ENCODE peak calls at places on chromosomes 1 and 21, in six cellular contexts. E is MM.1S; B is cardiac muscle cell; G is Karpas-422; X is ovary; L is CD4-positive, alpha-beta memory T cell. P is an unnamed sample.

GRCh38 chr1:221748981-221749380 is 7.1 kb upstream of the DUSP10 start:
- DNase-seq in E (no peak), B (no peak), G (no peak), X (no peak), L (no peak), P (no peak)

GRCh38 chr1:222987616-222988015 is 155.4 kb downstream of the TLR5 start:
- DNase-seq in E (no peak), B (no peak), G (no peak), X (no peak), L (no peak), P (no peak)

GRCh38 chr1:6062670-6063069 is 17.0 kb downstream of the KCNAB2 start:
- DNase-seq in E (no peak), B (no peak), G (no peak), X (no peak), L (no peak), P (no peak)

GRCh38 chr1:227898502-227899140 is 49.1 kb downstream of the WNT9A start:
- DNase-seq in E (no peak), B (no peak), G (no peak), X (peak; percentile 14), L (no peak), P (peak; percentile 35)

GRCh38 chr1:145962157-145963102 is 1.9 kb downstream of the ANKRD34A start:
- DNase-seq in E (no peak), B (no peak), G (peak; percentile 85), X (peak; percentile 73), L (no peak), P (peak; percentile 48)

GRCh38 chr1:65170511-65171142 is 22.6 kb downstream of the AK4 start:
- DNase-seq in E (no peak), B (peak; percentile 85), G (no peak), X (no peak), L (no peak), P (peak; percentile 82)

GRCh38 chr1:56493826-56494225 is 85.5 kb downstream of the PLPP3 start:
- DNase-seq in E (no peak), B (no peak), G (no peak), X (no peak), L (no peak), P (no peak)

GRCh38 chr1:116763787-116764465 is 9.7 kb downstream of the CD2 start:
- DNase-seq in E (peak; percentile 31), B (peak; percentile 26), G (peak; percentile 65), X (no peak), L (peak; percentile 43), P (no peak)

GRCh38 chr1:205061665-205062069 is 18.7 kb downstream of the CNTN2 start:
- DNase-seq in E (peak; percentile 77), B (peak; percentile 77), G (peak; percentile 93), X (peak; percentile 76), L (peak; percentile 63), P (peak; percentile 75)

GRCh38 chr1:7888248-7889010 is 35.6 kb upstream of the UTS2 start:
- DNase-seq in E (no peak), B (peak; percentile 97), G (no peak), X (no peak), L (no peak), P (no peak)

GRCh38 chr1:109161836-109162606 is 48.1 kb downstream of the ELAPOR1 start:
- DNase-seq in E (peak; percentile 61), B (peak; percentile 91), G (no peak), X (no peak), L (peak; percentile 29), P (peak; percentile 72)

GRCh38 chr1:65310078-65310587 is 790 bp downstream of the DNAJC6 start:
- DNase-seq in E (no peak), B (no peak), G (no peak), X (no peak), L (no peak), P (no peak)

GRCh38 chr1:53702287-53702805 is 36.6 kb downstream of the GLIS1 start:
- DNase-seq in E (no peak), B (no peak), G (no peak), X (no peak), L (no peak), P (no peak)

GRCh38 chr21:33196956-33197374 is 32.8 kb upstream of the IFNAR2 start:
- DNase-seq in E (peak; percentile 81), B (peak; percentile 75), G (peak; percentile 85), X (peak; percentile 76), L (peak; percentile 51), P (peak; percentile 74)

GRCh38 chr1:22177354-22178003 is 34.6 kb upstream of the WNT4 start:
- DNase-seq in E (no peak), B (no peak), G (no peak), X (no peak), L (no peak), P (no peak)

GRCh38 chr21:15761508-15762100 is 31.8 kb downstream of the USP25 start:
- DNase-seq in E (no peak), B (no peak), G (no peak), X (no peak), L (no peak), P (no peak)

GRCh38 chr1:191904991-191905390 is 253.3 kb upstream of the RGS18 start:
- DNase-seq in E (no peak), B (no peak), G (no peak), X (no peak), L (no peak), P (no peak)

GRCh38 chr1:229381234-229381633 is 38.4 kb upstream of the CCSAP start:
- DNase-seq in E (no peak), B (no peak), G (peak; percentile 69), X (no peak), L (no peak), P (peak; percentile 34)

GRCh38 chr21:28943631-28944030 is 49.0 kb downstream of the LTN1 start:
- DNase-seq in E (no peak), B (peak; percentile 77), G (no peak), X (no peak), L (no peak), P (no peak)

GRCh38 chr1:30449428-30450147 is 273.8 kb downstream of the MATN1 start:
- DNase-seq in E (no peak), B (no peak), G (no peak), X (no peak), L (no peak), P (no peak)

GRCh38 chr1:242455052-242455361 is 69.5 kb downstream of the PLD5 start:
- DNase-seq in E (no peak), B (no peak), G (no peak), X (no peak), L (no peak), P (no peak)

GRCh38 chr1:97145321-97145956 is 423.9 kb downstream of the PTBP2 start:
- DNase-seq in E (no peak), B (peak; percentile 58), G (no peak), X (no peak), L (no peak), P (no peak)

GRCh38 chr21:46617267-46618051 is 12.6 kb upstream of the S100B start:
- DNase-seq in E (no peak), B (no peak), G (no peak), X (no peak), L (no peak), P (no peak)

GRCh38 chr1:43453442-43454269 is at the start of gene HYI:
- DNase-seq in E (peak; percentile 84), B (peak; percentile 92), G (no peak), X (peak; percentile 83), L (peak; percentile 61), P (peak; percentile 89)

GRCh38 chr1:187999973-188000372 is 1171.2 kb downstream of the PLA2G4A start:
- DNase-seq in E (no peak), B (peak; percentile 25), G (no peak), X (no peak), L (no peak), P (no peak)

GRCh38 chr1:221778535-221779142 is 36.8 kb upstream of the DUSP10 start:
- DNase-seq in E (peak; percentile 30), B (no peak), G (no peak), X (no peak), L (peak; percentile 42), P (no peak)

GRCh38 chr1:226882631-226883409 is 12.4 kb downstream of the PSEN2 start:
- DNase-seq in E (peak; percentile 98), B (peak; percentile 40), G (peak; percentile 42), X (no peak), L (peak; percentile 53), P (peak; percentile 32)

GRCh38 chr1:244970236-244970652 is 105.9 kb upstream of the HNRNPU start:
- DNase-seq in E (peak; percentile 82), B (peak; percentile 86), G (peak; percentile 80), X (no peak), L (peak; percentile 86), P (no peak)
- H3K4me3 ChIP-seq in E (peak overlapping the region; percentile 74), B (peak overlapping the region; percentile 66), G (peak overlapping the region; percentile 80), X (peak overlapping the region; percentile 86), L (peak overlapping the region; percentile 85), P (peak overlapping the region; percentile 70)

DNA sequence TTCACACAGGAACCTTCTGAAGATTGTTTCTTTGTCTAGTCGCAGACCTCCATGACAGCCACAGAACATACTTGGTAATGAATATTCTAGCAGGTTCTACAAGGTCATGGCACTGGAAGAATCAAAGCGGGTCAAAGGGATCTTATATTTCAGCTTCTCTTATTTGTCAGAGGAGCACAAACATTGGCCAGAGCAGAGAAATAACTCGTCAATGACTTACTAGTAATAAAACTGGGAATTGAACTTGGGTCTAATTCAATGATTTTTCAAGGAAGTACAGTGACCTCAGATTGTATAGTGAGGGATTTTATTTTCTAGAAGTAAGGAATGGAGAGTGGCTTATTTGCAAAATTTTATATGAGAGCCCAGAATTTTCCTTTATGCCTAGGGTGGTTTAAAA is 290.8 kb upstream of the PLXNA2 start:
- DNase-seq in E (no peak), B (no peak), G (no peak), X (no peak), L (no peak), P (no peak)
- H3K4me1 ChIP-seq in E (no peaks in the 10 kb centered on the region), B (peaks cover 25% of the 10 kb centered on the region), G (no peaks in the 10 kb centered on the region), X (no peaks in the 10 kb centered on the region), L (no peaks in the 10 kb centered on the region), P (no peaks in the 10 kb centered on the region)

GRCh38 chr1:201113451-201114244 is 1.4 kb upstream of the CACNA1S start:
- DNase-seq in E (no peak), B (no peak), G (no peak), X (no peak), L (no peak), P (no peak)
- H3K4me3 ChIP-seq in E (peak overlapping the region; percentile 61), B (no peak overlapping the region), G (no peak overlapping the region), X (peak overlapping the region; percentile 58), L (peak overlapping the region; percentile 57), P (peak overlapping the region; percentile 52)

GRCh38 chr1:25902462-25902861 is 3.8 kb downstream of the STMN1 start:
- DNase-seq in E (no peak), B (no peak), G (no peak), X (no peak), L (no peak), P (no peak)
- H3K4me1 ChIP-seq in E (peaks cover 17% of the 10 kb centered on the region), B (peaks cover 10% of the 10 kb centered on the region), G (peaks cover 16% of the 10 kb centered on the region), X (no peaks in the 10 kb centered on the region), L (peaks cover 26% of the 10 kb centered on the region), P (no peaks in the 10 kb centered on the region)

DNA sequence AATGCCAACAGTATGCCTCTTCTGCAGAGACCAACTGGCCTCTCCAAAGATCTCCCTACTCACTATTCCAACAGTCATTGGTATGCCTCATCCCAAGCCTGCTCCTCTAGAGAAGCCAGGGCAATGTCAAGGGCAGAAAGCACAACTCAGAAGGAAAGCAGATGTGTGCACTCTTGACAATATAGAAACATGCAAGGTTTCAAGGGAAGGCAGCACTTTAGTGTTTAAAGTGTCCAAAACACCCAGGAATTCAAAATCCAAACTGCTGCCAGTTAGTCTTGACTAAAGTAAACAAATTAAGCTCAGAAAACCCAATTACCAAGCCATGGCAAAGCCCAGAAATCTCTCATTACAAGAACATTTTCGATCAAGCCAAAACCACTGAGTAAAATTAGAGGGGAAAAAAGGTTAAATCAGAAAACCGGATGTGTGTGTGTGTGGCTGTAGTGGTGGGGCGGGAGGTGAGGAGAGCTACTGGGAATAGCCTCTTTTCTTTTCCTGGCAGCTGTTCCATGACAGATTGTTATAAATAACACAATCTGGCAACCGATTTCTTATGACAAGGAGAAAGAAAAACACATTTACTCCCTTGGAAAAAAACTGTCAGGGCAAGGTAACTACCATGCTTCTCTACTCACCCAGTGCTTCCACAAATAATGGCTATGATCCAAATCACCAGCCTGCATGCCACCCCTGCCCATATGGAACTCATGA is 39.2 kb downstream of the EIF2B3 start:
- DNase-seq in E (no peak), B (peak; percentile 75), G (no peak), X (peak; percentile 33), L (no peak), P (peak; percentile 24)
- H3K4me3 ChIP-seq in E (no peak overlapping the region), B (no peak overlapping the region), G (no peak overlapping the region), X (no peak overlapping the region), L (no peak overlapping the region), P (no peak overlapping the region)